ENCODE peak calls at places on chromosomes 13 and 19, in nine cellular contexts. M is effector memory CD4-positive, alpha-beta T cell; D is KBM-7; O is activated effector memory CD4-positive, alpha-beta T cell treated with Interleukin-2 at 50 U/mL for 16 hours; X is activated T-helper 2 cell treated with anti-CD3 and anti-CD28 coated beads, Interferon-gamma antibody, Interleukin-2, Interleukin-4, amounts not matched to agents 10 μg/mL and 5 μg/mL and 100 μg/mL, durations not matched to agents 14 hours and 24 hours and 36 hours; L is DMS79 treated with DMSO at 0.1 percent for 48 hours; R is nucleus accumbens; E is activated T-cell treated with anti-CD3 and anti-CD28 coated beads for 48 hours; U is coronary artery. P is an unnamed sample.
A peak's percentile ranks its signal among the peaks of the same experiment; 100 is the strongest.

GRCh38 chr19:51422053-51422448 is 4.6 kb upstream of the SIGLEC10 start:
- DNase-seq in L (peak; percentile 14), U (no peak), E (peak; percentile 90), M (peak; percentile 53), X (peak; percentile 80), O (peak; percentile 68), D (peak; percentile 86), R (peak; percentile 44), P (peak; percentile 90)

GRCh38 chr13:79805317-79805716 is 324.4 kb downstream of the NDFIP2 start:
- DNase-seq in U (no peak), L (no peak), M (no peak), O (no peak), X (no peak), R (no peak), D (no peak), E (no peak), P (no peak)

GRCh38 chr19:29770653-29771052 is 41.1 kb upstream of the CCNE1 start:
- DNase-seq in R (no peak), E (no peak), X (no peak), O (no peak), D (no peak), L (no peak), M (no peak), U (no peak), P (no peak)

GRCh38 chr19:6424939-6425731 is 524 bp upstream of the KHSRP start:
- DNase-seq in R (peak; percentile 99), X (peak; percentile 100), L (peak; percentile 99), O (peak; percentile 99), D (peak; percentile 100), M (peak; percentile 100), E (peak; percentile 98), U (peak; percentile 100), P (peak; percentile 100)

GRCh38 chr19:14906711-14907110 is 20.8 kb upstream of the OR7A17 start:
- DNase-seq in D (no peak), R (no peak), M (no peak), U (no peak), O (no peak), X (no peak), L (no peak), E (no peak), P (no peak)

GRCh38 chr13:111335263-111335662 is 14.8 kb downstream of the TEX29 start:
- DNase-seq in X (no peak), L (peak; percentile 54), D (no peak), E (no peak), M (no peak), R (no peak), O (no peak), U (no peak), P (no peak)

GRCh38 chr13:46663216-46663615 is 110.2 kb downstream of the LRCH1 start:
- DNase-seq in E (no peak), L (no peak), R (no peak), M (no peak), O (no peak), X (no peak), D (no peak), U (no peak), P (no peak)

GRCh38 chr19:5968431-5969373 is 9.2 kb downstream of the RANBP3 start:
- DNase-seq in D (no peak), U (no peak), R (no peak), M (no peak), O (no peak), X (no peak), L (peak; percentile 78), E (no peak), P (no peak)

GRCh38 chr19:29533578-29534544 is 8.1 kb downstream of the VSTM2B start:
- DNase-seq in M (no peak), L (no peak), O (no peak), D (no peak), X (no peak), E (no peak), R (no peak), U (no peak), P (peak; percentile 27)

P was measured in Peyer's patch.